ENCODE peak calls at places on chromosomes 16 and 17, in six cellular contexts. U is retinal pigment epithelial cell, G is body of pancreas, S is cardiac muscle cell, R is mammary epithelial cell, A is HFF-Myc. Q is an unnamed sample.

GRCh38 chr16:78437352-78437968 is 338.0 kb downstream of the WWOX start:
- DNase-seq in G (peak; percentile 35), A (no peak), U (no peak), R (no peak), S (peak; percentile 70), Q (peak; percentile 18)

GRCh38 chr17:73396429-73397277 is 84.9 kb upstream of the CDC42EP4 start:
- DNase-seq in S (no peak), R (no peak), A (no peak), G (no peak), U (no peak), Q (no peak)

GRCh38 chr16:19086322-19087199 is 19.1 kb downstream of the COQ7 start:
- DNase-seq in S (peak; percentile 84), U (peak; percentile 56), A (peak; percentile 87), G (peak; percentile 87), R (peak; percentile 74), Q (peak; percentile 62)

GRCh38 chr17:77509599-77509998 is 368.8 kb downstream of the SEC14L1 start:
- DNase-seq in A (no peak), G (no peak), S (no peak), U (no peak), R (no peak), Q (no peak)

GRCh38 chr16:11793840-11794239 is 3.2 kb downstream of the ZC3H7A start:
- DNase-seq in G (no peak), A (no peak), R (peak; percentile 32), U (no peak), S (no peak), Q (no peak)

GRCh38 chr16:68086336-68086821 is 1.2 kb downstream of the NFATC3 start:
- DNase-seq in S (peak; percentile 53), R (peak; percentile 52), G (no peak), A (no peak), U (no peak), Q (peak; percentile 67)

GRCh38 chr17:30074726-30075125 is 41.9 kb upstream of the NSRP1 start:
- DNase-seq in R (no peak), U (no peak), S (no peak), G (no peak), A (no peak), Q (peak; percentile 44)

GRCh38 chr17:68777243-68777855 is 176.2 kb upstream of the FAM20A start:
- DNase-seq in A (peak; percentile 73), G (peak; percentile 64), S (peak; percentile 71), R (peak; percentile 37), U (no peak), Q (peak; percentile 43)

GRCh38 chr17:66687570-66688284 is 147.2 kb upstream of the CACNG5 start:
- DNase-seq in R (no peak), U (no peak), S (no peak), A (no peak), G (no peak), Q (no peak)

GRCh38 chr17:7477392-7478275 is 1.8 kb downstream of the ZBTB4 start:
- DNase-seq in R (no peak), A (no peak), G (peak; percentile 63), U (peak; percentile 90), S (peak; percentile 84), Q (peak; percentile 51)

GRCh38 chr17:51852603-51853002 is 305.9 kb downstream of the CA10 start:
- DNase-seq in G (no peak), R (no peak), S (no peak), U (no peak), A (no peak), Q (no peak)

GRCh38 chr17:40323317-40323716 is 14.3 kb downstream of the RARA start:
- DNase-seq in G (no peak), U (no peak), R (no peak), A (no peak), S (no peak), Q (no peak)

GRCh38 chr16:73713301-73713700 is 583.3 kb upstream of the PSMD7 start:
- DNase-seq in R (no peak), S (no peak), A (no peak), G (no peak), U (no peak), Q (no peak)

GRCh38 chr17:45162022-45162687 is 480 bp downstream of the HEXIM2 start:
- DNase-seq in G (peak; percentile 25), S (no peak), U (no peak), R (no peak), A (no peak), Q (no peak)

GRCh38 chr17:64277831-64278562 is 14.9 kb upstream of the TEX2 start:
- DNase-seq in R (no peak), S (no peak), U (no peak), A (no peak), G (no peak), Q (no peak)

GRCh38 chr16:85199069-85199725 is 86.9 kb upstream of the CIBAR2 start:
- DNase-seq in A (no peak), U (no peak), R (no peak), G (no peak), S (no peak), Q (peak; percentile 11)

GRCh38 chr16:55508941-55509920 is at the start of gene LPCAT2:
- DNase-seq in G (peak; percentile 94), U (peak; percentile 56), S (peak; percentile 91), A (peak; percentile 63), R (peak; percentile 84), Q (peak; percentile 82)

GRCh38 chr17:39974433-39974832 is 6.2 kb upstream of the PSMD3 start:
- DNase-seq in S (no peak), U (no peak), A (no peak), R (no peak), G (no peak), Q (no peak)

GRCh38 chr17:50318551-50319310 is 27.2 kb upstream of the XYLT2 start:
- DNase-seq in S (no peak), G (no peak), R (peak; percentile 73), U (no peak), A (no peak), Q (peak; percentile 76)

GRCh38 chr16:75494696-75495601 is at the start of gene CHST6:
- DNase-seq in R (peak; percentile 45), G (peak; percentile 38), S (peak; percentile 73), U (no peak), A (no peak), Q (no peak)

GRCh38 chr17:72576289-72576759 is 455.5 kb downstream of the SOX9 start:
- DNase-seq in U (no peak), A (no peak), G (no peak), R (no peak), S (no peak), Q (no peak)

GRCh38 chr16:87727346-87727745 is 38.4 kb downstream of the KLHDC4 start:
- DNase-seq in S (no peak), A (no peak), G (no peak), R (no peak), U (no peak), Q (no peak)

GRCh38 chr17:81885869-81886548 is 5.4 kb downstream of the ALYREF start:
- DNase-seq in U (no peak), R (no peak), S (no peak), G (no peak), A (no peak), Q (peak; percentile 40)

DNA sequence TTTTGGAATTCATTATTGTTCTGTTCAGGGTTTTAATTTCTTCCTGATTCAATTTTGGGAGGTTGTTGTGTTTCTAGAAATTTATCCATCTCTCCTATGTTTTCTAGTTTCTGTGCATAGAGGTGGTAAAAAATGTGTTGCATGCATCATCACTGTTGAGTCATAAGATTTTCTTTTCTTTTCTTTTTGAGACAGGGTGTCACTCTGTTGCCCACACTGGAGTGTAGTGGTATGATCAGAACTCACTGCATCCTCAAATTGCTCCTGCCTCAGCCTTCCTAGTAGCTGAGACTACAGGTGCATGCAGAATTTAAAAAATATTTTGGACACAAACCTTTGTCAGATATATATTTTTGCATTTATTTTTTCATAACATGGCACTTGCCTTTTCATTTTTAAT is 184.8 kb downstream of the BCAS3 start:
- DNase-seq in S (no peak), U (no peak), A (no peak), R (no peak), G (no peak), Q (peak; percentile 10)
- TF ChIP-seq CTCF in S (no peak), U (no peak), A (no peak), R (no peak), G (no peak), Q (no peak)

GRCh38 chr16:14529010-14529669 is 100.9 kb downstream of the PARN start:
- DNase-seq in S (peak; percentile 81), G (peak; percentile 83), A (peak; percentile 78), R (peak; percentile 82), U (peak; percentile 66), Q (peak; percentile 85)
- H3K4me3 ChIP-seq in S (no peak overlapping the region), G (no peak overlapping the region), A (no peak overlapping the region), R (no peak overlapping the region), U (no peak overlapping the region), Q (no peak overlapping the region)

GRCh38 chr16:80367037-80367658 is 173.6 kb upstream of the DYNLRB2 start:
- DNase-seq in R (no peak), S (no peak), A (no peak), U (no peak), G (no peak), Q (no peak)

GRCh38 chr16:80369138-80369537 is 171.7 kb upstream of the DYNLRB2 start:
- DNase-seq in U (no peak), G (no peak), A (no peak), R (no peak), S (no peak), Q (no peak)

GRCh38 chr16:80366023-80366422 is 174.8 kb upstream of the DYNLRB2 start:
- DNase-seq in G (no peak), U (no peak), S (no peak), R (peak; percentile 36), A (no peak), Q (peak; percentile 39)

GRCh38 chr16:80372341-80372740 is 168.5 kb upstream of the DYNLRB2 start:
- DNase-seq in G (no peak), U (no peak), A (no peak), R (no peak), S (no peak), Q (no peak)

DNA sequence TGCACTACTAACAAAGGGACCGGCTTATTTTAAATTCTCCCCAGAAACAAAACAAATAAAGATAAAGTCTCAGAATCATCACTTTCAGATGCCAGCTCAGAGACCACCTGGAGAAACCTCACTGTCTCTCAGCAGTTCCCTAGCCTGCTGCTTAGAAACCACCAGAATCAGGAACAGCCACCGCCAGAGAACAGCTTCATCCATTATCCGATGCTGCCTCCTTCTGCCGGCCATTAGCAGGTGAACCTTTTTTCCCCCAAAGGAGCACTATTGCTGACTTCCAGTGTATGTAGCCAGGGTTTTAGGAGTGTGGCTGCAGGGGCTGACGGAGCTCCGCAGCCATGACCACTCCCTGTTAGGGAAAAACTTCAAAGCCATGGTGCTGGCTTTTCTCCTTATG is 171.2 kb upstream of the DYNLRB2 start:
- DNase-seq in R (peak; percentile 39), U (peak; percentile 15), S (peak; percentile 58), G (peak; percentile 40), A (peak; percentile 21), Q (peak; percentile 51)
- TF ChIP-seq CTCF in R (peak; percentile 85), U (peak; percentile 76), S (peak; percentile 36), G (peak; percentile 42), A (peak; percentile 50), Q (peak; percentile 80)

GRCh38 chr17:79186406-79186805 is 111.8 kb downstream of the ENGASE start:
- DNase-seq in A (no peak), S (no peak), U (no peak), G (no peak), R (no peak), Q (no peak)

GRCh38 chr17:79185671-79186070 is 111.0 kb downstream of the ENGASE start:
- DNase-seq in A (no peak), U (no peak), R (no peak), G (no peak), S (no peak), Q (no peak)

GRCh38 chr17:79182176-79183160 is 107.8 kb downstream of the ENGASE start:
- DNase-seq in G (no peak), U (no peak), R (no peak), S (no peak), A (no peak), Q (no peak)

GRCh38 chr17:79180358-79181005 is 105.9 kb downstream of the ENGASE start:
- DNase-seq in S (no peak), G (no peak), A (no peak), R (no peak), U (no peak), Q (no peak)

GRCh38 chr17:79183221-79184158 is 108.9 kb downstream of the ENGASE start:
- DNase-seq in G (no peak), R (peak; percentile 31), A (no peak), U (no peak), S (peak; percentile 74), Q (no peak)
- H3K4me3 ChIP-seq in G (no peak overlapping the region), R (no peak overlapping the region), A (no peak overlapping the region), U (no peak overlapping the region), S (peak overlapping the region; percentile 64), Q (no peak overlapping the region)